ENCODE peak calls at places on chromosomes 16 and 17, in eight cellular contexts. One of them, this sample, is unnamed.

GRCh38 chr17:74137416-74137815 is 66.1 kb upstream of the RPL38 start:
- DNase-seq in CD4-positive, alpha-beta T cell: no peak
- DNase-seq in CD4-positive, alpha-beta memory T cell: no peak
- DNase-seq in HFFc6: no peak
- DNase-seq in RPMI7951: no peak
- DNase-seq in head of caudate nucleus: no peak
- DNase-seq in NCI-H1436: no peak
- DNase-seq in activated CD4-positive, alpha-beta memory T cell treated with anti-CD3 and anti-CD28 coated beads, Interleukin-2, amount 10 ng/mL, durations not matched to agents 7 days and 5 days: no peak
- DNase-seq in this sample: no peak

GRCh38 chr16:68696514-68696913 is 40.6 kb upstream of the CDH1 start:
- DNase-seq in CD4-positive, alpha-beta T cell: no peak
- DNase-seq in CD4-positive, alpha-beta memory T cell: no peak
- DNase-seq in HFFc6: no peak
- DNase-seq in RPMI7951: no peak
- DNase-seq in head of caudate nucleus: no peak
- DNase-seq in NCI-H1436: peak
- DNase-seq in activated CD4-positive, alpha-beta memory T cell treated with anti-CD3 and anti-CD28 coated beads, Interleukin-2, amount 10 ng/mL, durations not matched to agents 7 days and 5 days: no peak
- DNase-seq in this sample: no peak

GRCh38 chr17:44071772-44072171 is 1.2 kb downstream of the G6PC3 start:
- DNase-seq in CD4-positive, alpha-beta T cell: no peak
- DNase-seq in CD4-positive, alpha-beta memory T cell: no peak
- DNase-seq in HFFc6: no peak
- DNase-seq in RPMI7951: no peak
- DNase-seq in head of caudate nucleus: no peak
- DNase-seq in NCI-H1436: no peak
- DNase-seq in activated CD4-positive, alpha-beta memory T cell treated with anti-CD3 and anti-CD28 coated beads, Interleukin-2, amount 10 ng/mL, durations not matched to agents 7 days and 5 days: no peak
- DNase-seq in this sample: no peak

GRCh38 chr16:85879975-85880831 is 18.8 kb upstream of the IRF8 start:
- DNase-seq in CD4-positive, alpha-beta T cell: no peak
- DNase-seq in CD4-positive, alpha-beta memory T cell: no peak
- DNase-seq in HFFc6: no peak
- DNase-seq in RPMI7951: no peak
- DNase-seq in head of caudate nucleus: no peak
- DNase-seq in NCI-H1436: no peak
- DNase-seq in activated CD4-positive, alpha-beta memory T cell treated with anti-CD3 and anti-CD28 coated beads, Interleukin-2, amount 10 ng/mL, durations not matched to agents 7 days and 5 days: no peak
- DNase-seq in this sample: no peak

GRCh38 chr17:9002610-9003354 is 18.5 kb upstream of the NTN1 start:
- DNase-seq in CD4-positive, alpha-beta T cell: no peak
- DNase-seq in CD4-positive, alpha-beta memory T cell: no peak
- DNase-seq in HFFc6: no peak
- DNase-seq in RPMI7951: no peak
- DNase-seq in head of caudate nucleus: peak
- DNase-seq in NCI-H1436: no peak
- DNase-seq in activated CD4-positive, alpha-beta memory T cell treated with anti-CD3 and anti-CD28 coated beads, Interleukin-2, amount 10 ng/mL, durations not matched to agents 7 days and 5 days: no peak
- DNase-seq in this sample: no peak

GRCh38 chr17:58377005-58377660 is 25.1 kb upstream of the SUPT4H1 start:
- DNase-seq in CD4-positive, alpha-beta T cell: no peak
- DNase-seq in CD4-positive, alpha-beta memory T cell: no peak
- DNase-seq in HFFc6: no peak
- DNase-seq in RPMI7951: no peak
- DNase-seq in head of caudate nucleus: peak
- DNase-seq in NCI-H1436: no peak
- DNase-seq in activated CD4-positive, alpha-beta memory T cell treated with anti-CD3 and anti-CD28 coated beads, Interleukin-2, amount 10 ng/mL, durations not matched to agents 7 days and 5 days: no peak
- DNase-seq in this sample: no peak

GRCh38 chr16:2237552-2238395 is 1.5 kb downstream of the DNASE1L2 start:
- DNase-seq in CD4-positive, alpha-beta T cell: no peak
- DNase-seq in CD4-positive, alpha-beta memory T cell: no peak
- DNase-seq in HFFc6: no peak
- DNase-seq in RPMI7951: no peak
- DNase-seq in head of caudate nucleus: no peak
- DNase-seq in NCI-H1436: no peak
- DNase-seq in activated CD4-positive, alpha-beta memory T cell treated with anti-CD3 and anti-CD28 coated beads, Interleukin-2, amount 10 ng/mL, durations not matched to agents 7 days and 5 days: no peak
- DNase-seq in this sample: no peak

GRCh38 chr17:14301279-14301760 is 439 bp downstream of the HS3ST3B1 start:
- DNase-seq in CD4-positive, alpha-beta T cell: peak
- DNase-seq in CD4-positive, alpha-beta memory T cell: peak
- DNase-seq in HFFc6: no peak
- DNase-seq in RPMI7951: no peak
- DNase-seq in head of caudate nucleus: no peak
- DNase-seq in NCI-H1436: no peak
- DNase-seq in activated CD4-positive, alpha-beta memory T cell treated with anti-CD3 and anti-CD28 coated beads, Interleukin-2, amount 10 ng/mL, durations not matched to agents 7 days and 5 days: no peak
- DNase-seq in this sample: no peak

GRCh38 chr17:76074390-76075363 is at the start of gene GALR2:
- DNase-seq in CD4-positive, alpha-beta T cell: no peak
- DNase-seq in CD4-positive, alpha-beta memory T cell: no peak
- DNase-seq in HFFc6: no peak
- DNase-seq in RPMI7951: no peak
- DNase-seq in head of caudate nucleus: no peak
- DNase-seq in NCI-H1436: no peak
- DNase-seq in activated CD4-positive, alpha-beta memory T cell treated with anti-CD3 and anti-CD28 coated beads, Interleukin-2, amount 10 ng/mL, durations not matched to agents 7 days and 5 days: no peak
- DNase-seq in this sample: no peak

GRCh38 chr17:63552211-63552610 is 1.9 kb downstream of the DCAF7 start:
- DNase-seq in CD4-positive, alpha-beta T cell: no peak
- DNase-seq in CD4-positive, alpha-beta memory T cell: no peak
- DNase-seq in HFFc6: no peak
- DNase-seq in RPMI7951: no peak
- DNase-seq in head of caudate nucleus: no peak
- DNase-seq in NCI-H1436: no peak
- DNase-seq in activated CD4-positive, alpha-beta memory T cell treated with anti-CD3 and anti-CD28 coated beads, Interleukin-2, amount 10 ng/mL, durations not matched to agents 7 days and 5 days: no peak
- DNase-seq in this sample: peak

GRCh38 chr17:30318190-30318589 is 15.7 kb downstream of the TMIGD1 start:
- DNase-seq in CD4-positive, alpha-beta T cell: no peak
- DNase-seq in CD4-positive, alpha-beta memory T cell: no peak
- DNase-seq in HFFc6: no peak
- DNase-seq in RPMI7951: no peak
- DNase-seq in head of caudate nucleus: no peak
- DNase-seq in NCI-H1436: peak
- DNase-seq in activated CD4-positive, alpha-beta memory T cell treated with anti-CD3 and anti-CD28 coated beads, Interleukin-2, amount 10 ng/mL, durations not matched to agents 7 days and 5 days: no peak
- DNase-seq in this sample: no peak

GRCh38 chr16:88504489-88505404 is 51.7 kb downstream of the ZFPM1 start:
- DNase-seq in CD4-positive, alpha-beta T cell: no peak
- DNase-seq in CD4-positive, alpha-beta memory T cell: no peak
- DNase-seq in HFFc6: no peak
- DNase-seq in RPMI7951: no peak
- DNase-seq in head of caudate nucleus: no peak
- DNase-seq in NCI-H1436: peak
- DNase-seq in activated CD4-positive, alpha-beta memory T cell treated with anti-CD3 and anti-CD28 coated beads, Interleukin-2, amount 10 ng/mL, durations not matched to agents 7 days and 5 days: no peak
- DNase-seq in this sample: no peak

GRCh38 chr17:32518856-32519768 is 32.3 kb downstream of the CDK5R1 start:
- DNase-seq in CD4-positive, alpha-beta T cell: peak
- DNase-seq in CD4-positive, alpha-beta memory T cell: peak
- DNase-seq in HFFc6: peak
- DNase-seq in RPMI7951: peak
- DNase-seq in head of caudate nucleus: no peak
- DNase-seq in NCI-H1436: peak
- DNase-seq in activated CD4-positive, alpha-beta memory T cell treated with anti-CD3 and anti-CD28 coated beads, Interleukin-2, amount 10 ng/mL, durations not matched to agents 7 days and 5 days: peak
- DNase-seq in this sample: peak

GRCh38 chr17:38353084-38353604 is 1.5 kb downstream of the SOCS7 start:
- DNase-seq in CD4-positive, alpha-beta T cell: no peak
- DNase-seq in CD4-positive, alpha-beta memory T cell: no peak
- DNase-seq in HFFc6: no peak
- DNase-seq in RPMI7951: peak
- DNase-seq in head of caudate nucleus: no peak
- DNase-seq in NCI-H1436: no peak
- DNase-seq in activated CD4-positive, alpha-beta memory T cell treated with anti-CD3 and anti-CD28 coated beads, Interleukin-2, amount 10 ng/mL, durations not matched to agents 7 days and 5 days: no peak
- DNase-seq in this sample: no peak

GRCh38 chr17:47839071-47839470 is 2.0 kb downstream of the SCRN2 start:
- DNase-seq in CD4-positive, alpha-beta T cell: no peak
- DNase-seq in CD4-positive, alpha-beta memory T cell: no peak
- DNase-seq in HFFc6: no peak
- DNase-seq in RPMI7951: no peak
- DNase-seq in head of caudate nucleus: no peak
- DNase-seq in NCI-H1436: no peak
- DNase-seq in activated CD4-positive, alpha-beta memory T cell treated with anti-CD3 and anti-CD28 coated beads, Interleukin-2, amount 10 ng/mL, durations not matched to agents 7 days and 5 days: no peak
- DNase-seq in this sample: no peak

GRCh38 chr16:83903739-83904138 is 4.8 kb downstream of the MLYCD start:
- DNase-seq in CD4-positive, alpha-beta T cell: no peak
- DNase-seq in CD4-positive, alpha-beta memory T cell: no peak
- DNase-seq in HFFc6: no peak
- DNase-seq in RPMI7951: no peak
- DNase-seq in head of caudate nucleus: peak
- DNase-seq in NCI-H1436: no peak
- DNase-seq in activated CD4-positive, alpha-beta memory T cell treated with anti-CD3 and anti-CD28 coated beads, Interleukin-2, amount 10 ng/mL, durations not matched to agents 7 days and 5 days: no peak
- DNase-seq in this sample: peak

GRCh38 chr17:1399366-1399678 is 700 bp downstream of the YWHAE start:
- DNase-seq in CD4-positive, alpha-beta T cell: no peak
- DNase-seq in CD4-positive, alpha-beta memory T cell: peak
- DNase-seq in HFFc6: no peak
- DNase-seq in RPMI7951: no peak
- DNase-seq in head of caudate nucleus: no peak
- DNase-seq in NCI-H1436: no peak
- DNase-seq in activated CD4-positive, alpha-beta memory T cell treated with anti-CD3 and anti-CD28 coated beads, Interleukin-2, amount 10 ng/mL, durations not matched to agents 7 days and 5 days: no peak
- DNase-seq in this sample: no peak

GRCh38 chr17:38727661-38728220 is 2.4 kb upstream of the CISD3 start:
- DNase-seq in CD4-positive, alpha-beta T cell: no peak
- DNase-seq in CD4-positive, alpha-beta memory T cell: peak
- DNase-seq in HFFc6: no peak
- DNase-seq in RPMI7951: no peak
- DNase-seq in head of caudate nucleus: no peak
- DNase-seq in NCI-H1436: no peak
- DNase-seq in activated CD4-positive, alpha-beta memory T cell treated with anti-CD3 and anti-CD28 coated beads, Interleukin-2, amount 10 ng/mL, durations not matched to agents 7 days and 5 days: peak
- DNase-seq in this sample: no peak

GRCh38 chr16:30996324-30996999 is 11.5 kb downstream of the HSD3B7 start:
- DNase-seq in CD4-positive, alpha-beta T cell: no peak
- DNase-seq in CD4-positive, alpha-beta memory T cell: no peak
- DNase-seq in HFFc6: no peak
- DNase-seq in RPMI7951: peak
- DNase-seq in head of caudate nucleus: no peak
- DNase-seq in NCI-H1436: no peak
- DNase-seq in activated CD4-positive, alpha-beta memory T cell treated with anti-CD3 and anti-CD28 coated beads, Interleukin-2, amount 10 ng/mL, durations not matched to agents 7 days and 5 days: no peak
- DNase-seq in this sample: peak

GRCh38 chr16:4381072-4381934 is 9.7 kb downstream of the VASN start:
- DNase-seq in CD4-positive, alpha-beta T cell: no peak
- DNase-seq in CD4-positive, alpha-beta memory T cell: no peak
- DNase-seq in HFFc6: no peak
- DNase-seq in RPMI7951: no peak
- DNase-seq in head of caudate nucleus: peak
- DNase-seq in NCI-H1436: no peak
- DNase-seq in activated CD4-positive, alpha-beta memory T cell treated with anti-CD3 and anti-CD28 coated beads, Interleukin-2, amount 10 ng/mL, durations not matched to agents 7 days and 5 days: no peak
- DNase-seq in this sample: no peak

GRCh38 chr17:70604854-70605253 is 435.5 kb downstream of the KCNJ2 start:
- DNase-seq in CD4-positive, alpha-beta T cell: no peak
- DNase-seq in CD4-positive, alpha-beta memory T cell: no peak
- DNase-seq in HFFc6: no peak
- DNase-seq in RPMI7951: no peak
- DNase-seq in head of caudate nucleus: no peak
- DNase-seq in NCI-H1436: no peak
- DNase-seq in activated CD4-positive, alpha-beta memory T cell treated with anti-CD3 and anti-CD28 coated beads, Interleukin-2, amount 10 ng/mL, durations not matched to agents 7 days and 5 days: no peak
- DNase-seq in this sample: no peak

GRCh38 chr16:15650698-15651161 is 685 bp downstream of the NDE1 start:
- DNase-seq in CD4-positive, alpha-beta T cell: peak
- DNase-seq in CD4-positive, alpha-beta memory T cell: peak
- DNase-seq in HFFc6: peak
- DNase-seq in RPMI7951: peak
- DNase-seq in head of caudate nucleus: peak
- DNase-seq in NCI-H1436: no peak
- DNase-seq in activated CD4-positive, alpha-beta memory T cell treated with anti-CD3 and anti-CD28 coated beads, Interleukin-2, amount 10 ng/mL, durations not matched to agents 7 days and 5 days: peak
- DNase-seq in this sample: no peak

GRCh38 chr17:80385046-80385445 is 29.9 kb upstream of the ENDOV start:
- DNase-seq in CD4-positive, alpha-beta T cell: no peak
- DNase-seq in CD4-positive, alpha-beta memory T cell: no peak
- DNase-seq in HFFc6: no peak
- DNase-seq in RPMI7951: no peak
- DNase-seq in head of caudate nucleus: no peak
- DNase-seq in NCI-H1436: no peak
- DNase-seq in activated CD4-positive, alpha-beta memory T cell treated with anti-CD3 and anti-CD28 coated beads, Interleukin-2, amount 10 ng/mL, durations not matched to agents 7 days and 5 days: no peak
- DNase-seq in this sample: no peak

GRCh38 chr17:46943511-46944393 is 20.8 kb downstream of the GOSR2 start:
- DNase-seq in CD4-positive, alpha-beta T cell: no peak
- DNase-seq in CD4-positive, alpha-beta memory T cell: no peak
- DNase-seq in HFFc6: peak
- DNase-seq in RPMI7951: peak
- DNase-seq in head of caudate nucleus: peak
- DNase-seq in NCI-H1436: no peak
- DNase-seq in activated CD4-positive, alpha-beta memory T cell treated with anti-CD3 and anti-CD28 coated beads, Interleukin-2, amount 10 ng/mL, durations not matched to agents 7 days and 5 days: no peak
- DNase-seq in this sample: no peak

GRCh38 chr17:81277938-81278693 is 17.0 kb downstream of the SLC38A10 start:
- DNase-seq in CD4-positive, alpha-beta T cell: no peak
- DNase-seq in CD4-positive, alpha-beta memory T cell: no peak
- DNase-seq in HFFc6: no peak
- DNase-seq in RPMI7951: no peak
- DNase-seq in head of caudate nucleus: no peak
- DNase-seq in NCI-H1436: no peak
- DNase-seq in activated CD4-positive, alpha-beta memory T cell treated with anti-CD3 and anti-CD28 coated beads, Interleukin-2, amount 10 ng/mL, durations not matched to agents 7 days and 5 days: no peak
- DNase-seq in this sample: no peak

GRCh38 chr16:57305159-57305811 is 20.8 kb upstream of the PLLP start:
- DNase-seq in CD4-positive, alpha-beta T cell: no peak
- DNase-seq in CD4-positive, alpha-beta memory T cell: no peak
- DNase-seq in HFFc6: no peak
- DNase-seq in RPMI7951: no peak
- DNase-seq in head of caudate nucleus: peak
- DNase-seq in NCI-H1436: no peak
- DNase-seq in activated CD4-positive, alpha-beta memory T cell treated with anti-CD3 and anti-CD28 coated beads, Interleukin-2, amount 10 ng/mL, durations not matched to agents 7 days and 5 days: no peak
- DNase-seq in this sample: no peak

GRCh38 chr17:57603978-57604377 is 141.1 kb downstream of the CCDC182 start:
- DNase-seq in CD4-positive, alpha-beta T cell: peak
- DNase-seq in CD4-positive, alpha-beta memory T cell: peak
- DNase-seq in HFFc6: no peak
- DNase-seq in RPMI7951: no peak
- DNase-seq in head of caudate nucleus: no peak
- DNase-seq in NCI-H1436: peak
- DNase-seq in activated CD4-positive, alpha-beta memory T cell treated with anti-CD3 and anti-CD28 coated beads, Interleukin-2, amount 10 ng/mL, durations not matched to agents 7 days and 5 days: peak
- DNase-seq in this sample: no peak

GRCh38 chr16:66164581-66164980 is 201.9 kb upstream of the CDH5 start:
- DNase-seq in CD4-positive, alpha-beta T cell: no peak
- DNase-seq in CD4-positive, alpha-beta memory T cell: no peak
- DNase-seq in HFFc6: no peak
- DNase-seq in RPMI7951: no peak
- DNase-seq in head of caudate nucleus: no peak
- DNase-seq in NCI-H1436: no peak
- DNase-seq in activated CD4-positive, alpha-beta memory T cell treated with anti-CD3 and anti-CD28 coated beads, Interleukin-2, amount 10 ng/mL, durations not matched to agents 7 days and 5 days: no peak
- DNase-seq in this sample: no peak

GRCh38 chr17:78137392-78138203 is 7.0 kb downstream of the TMC8 start:
- DNase-seq in CD4-positive, alpha-beta T cell: peak
- DNase-seq in CD4-positive, alpha-beta memory T cell: peak
- DNase-seq in HFFc6: no peak
- DNase-seq in RPMI7951: no peak
- DNase-seq in head of caudate nucleus: no peak
- DNase-seq in NCI-H1436: no peak
- DNase-seq in activated CD4-positive, alpha-beta memory T cell treated with anti-CD3 and anti-CD28 coated beads, Interleukin-2, amount 10 ng/mL, durations not matched to agents 7 days and 5 days: peak
- DNase-seq in this sample: no peak

GRCh38 chr16:75861981-75862380 is 135.7 kb upstream of the CPHXL start:
- DNase-seq in CD4-positive, alpha-beta T cell: no peak
- DNase-seq in CD4-positive, alpha-beta memory T cell: no peak
- DNase-seq in HFFc6: no peak
- DNase-seq in RPMI7951: no peak
- DNase-seq in head of caudate nucleus: peak
- DNase-seq in NCI-H1436: no peak
- DNase-seq in activated CD4-positive, alpha-beta memory T cell treated with anti-CD3 and anti-CD28 coated beads, Interleukin-2, amount 10 ng/mL, durations not matched to agents 7 days and 5 days: no peak
- DNase-seq in this sample: no peak